ENCODE peak calls at places on chromosomes 5 and 9, in four cellular contexts. V is GM12878, L is H1, B is K562. J is an unnamed sample.

GRCh38 chr5:173329370-173330150 is 1.3 kb upstream of the STC2 start:
- DNase-seq in V (peak; percentile 25), L (no peak), B (no peak), J (peak; percentile 81)

GRCh38 chr9:18857769-18858168 is 175.2 kb downstream of the SAXO1 start:
- DNase-seq in V (no peak), L (no peak), B (no peak), J (no peak)

GRCh38 chr9:133135193-133135745 is 14.2 kb upstream of the RALGDS start:
- DNase-seq in V (no peak), L (no peak), B (no peak), J (peak; percentile 44)

GRCh38 chr5:119383008-119383407 is 27.2 kb downstream of the TNFAIP8 start:
- DNase-seq in V (no peak), L (no peak), B (no peak), J (no peak)

GRCh38 chr5:56429110-56429561 is 196.0 kb upstream of the ANKRD55 start:
- DNase-seq in V (no peak), L (no peak), B (peak; percentile 17), J (peak; percentile 74)

GRCh38 chr5:97131139-97131710 is 11.2 kb downstream of the LIX1 start:
- DNase-seq in V (no peak), L (no peak), B (no peak), J (no peak)

GRCh38 chr9:35348109-35348508 is 141.8 kb upstream of the RUSC2 start:
- DNase-seq in V (no peak), L (no peak), B (no peak), J (no peak)

GRCh38 chr5:103424008-103424407 is 138.6 kb downstream of the NUDT12 start:
- DNase-seq in V (no peak), L (no peak), B (no peak), J (no peak)

GRCh38 chr5:5511904-5512416 is 89.5 kb downstream of the ICE1 start:
- DNase-seq in V (no peak), L (no peak), B (no peak), J (peak; percentile 32)

GRCh38 chr9:112378441-112379176 is 1.3 kb upstream of the HSDL2 start:
- DNase-seq in V (no peak), L (peak; percentile 10), B (no peak), J (no peak)

GRCh38 chr5:91052977-91053732 is 330.0 kb downstream of the ARRDC3 start:
- DNase-seq in V (no peak), L (no peak), B (no peak), J (no peak)

GRCh38 chr5:115588640-115589039 is 13.6 kb downstream of the TICAM2 start:
- DNase-seq in V (no peak), L (no peak), B (no peak), J (no peak)

GRCh38 chr9:129032541-129033159 is 3.8 kb upstream of the MIGA2 start:
- DNase-seq in V (no peak), L (no peak), B (no peak), J (no peak)

GRCh38 chr9:107386396-107386795 is 103.2 kb downstream of the KLF4 start:
- DNase-seq in V (no peak), L (no peak), B (no peak), J (no peak)

GRCh38 chr5:133383580-133383939 is 228.8 kb downstream of the FSTL4 start:
- DNase-seq in V (no peak), L (no peak), B (no peak), J (no peak)

GRCh38 chr5:136020001-136020382 is 8.8 kb upstream of the TGFBI start:
- DNase-seq in V (no peak), L (no peak), B (no peak), J (no peak)

GRCh38 chr9:83992407-83992806 is 11.8 kb downstream of the RMI1 start:
- DNase-seq in V (no peak), L (no peak), B (peak; percentile 15), J (no peak)

GRCh38 chr5:3517331-3517730 is 78.3 kb upstream of the IRX1 start:
- DNase-seq in V (no peak), L (no peak), B (no peak), J (no peak)

GRCh38 chr5:131357739-131358561 is 94.1 kb downstream of the CDC42SE2 start:
- DNase-seq in V (no peak), L (no peak), B (no peak), J (no peak)

GRCh38 chr5:436641-436975 is 6.4 kb upstream of the EXOC3 start:
- DNase-seq in V (no peak), L (no peak), B (no peak), J (no peak)

GRCh38 chr5:43099615-43100014 is 21.1 kb upstream of the ZNF131 start:
- DNase-seq in V (no peak), L (no peak), B (no peak), J (no peak)

GRCh38 chr5:60710362-60710761 is 10.4 kb upstream of the DEPDC1B start:
- DNase-seq in V (no peak), L (no peak), B (no peak), J (no peak)

GRCh38 chr5:148974638-148975330 is 88.1 kb downstream of the SH3TC2 start:
- DNase-seq in V (no peak), L (no peak), B (no peak), J (no peak)

GRCh38 chr5:111946556-111946955 is 189.6 kb upstream of the NREP start:
- DNase-seq in V (no peak), L (no peak), B (no peak), J (no peak)

GRCh38 chr5:20959347-20959746 is 971.3 kb upstream of the CDH18 start:
- DNase-seq in V (no peak), L (no peak), B (no peak), J (no peak)

GRCh38 chr5:61330879-61331406 is 1.1 kb upstream of the ZSWIM6 start:
- DNase-seq in V (no peak), L (no peak), B (peak; percentile 19), J (peak; percentile 86)

DNA sequence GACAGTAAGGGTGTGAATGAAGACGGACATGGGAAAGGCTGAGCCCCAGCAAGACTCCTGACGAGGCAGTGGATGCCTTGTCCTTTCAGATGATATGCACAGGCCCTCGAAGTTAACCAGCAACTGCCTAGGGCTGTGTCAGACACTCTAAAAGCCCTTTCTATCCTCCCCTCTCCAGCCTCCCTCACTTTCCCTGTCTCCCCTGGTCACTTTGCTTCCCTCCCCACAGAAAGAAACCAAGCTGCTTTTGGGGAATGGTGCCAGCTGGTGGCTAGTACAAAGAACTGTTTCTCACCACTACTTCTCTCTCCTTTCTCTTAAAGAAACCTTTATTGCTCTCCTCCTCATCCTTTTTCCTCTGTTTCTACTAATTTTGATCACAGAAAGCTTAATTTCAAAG is 21.4 kb downstream of the LHFPL2 start:
- DNase-seq in V (no peak), L (no peak), B (peak; percentile 29), J (no peak)
- TF ChIP-seq RFX5 in V (no peak), L (no peak), B (no peak), J (no peak)

GRCh38 chr5:106454651-106455415 is 1215.9 kb downstream of the EFNA5 start:
- DNase-seq in V (no peak), L (peak; percentile 29), B (no peak), J (peak; percentile 2)
- TF ChIP-seq CHD2 in V (no peak), L (no peak), B (no peak), J (no peak)

DNA sequence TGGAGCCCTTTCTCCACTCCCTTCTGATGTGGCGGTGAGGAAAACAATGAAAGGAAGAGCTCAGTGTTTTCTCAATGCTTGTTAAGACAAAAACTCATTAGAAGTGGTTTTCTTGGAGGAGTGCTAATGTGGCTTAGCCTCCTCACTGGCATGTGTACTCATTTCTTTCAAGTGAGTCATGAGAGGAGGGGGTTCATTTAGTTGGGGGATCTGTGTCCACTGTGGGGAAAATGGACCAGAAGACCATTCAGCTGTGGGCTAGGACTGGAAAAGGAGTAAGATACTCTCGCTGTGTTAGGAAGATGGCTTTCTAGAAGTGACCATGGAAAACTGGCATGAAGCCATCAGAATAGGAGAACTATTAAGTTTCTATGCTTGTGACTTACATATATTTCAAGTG is 23.5 kb downstream of the KLF9 start:
- DNase-seq in V (no peak), L (no peak), B (no peak), J (no peak)
- TF ChIP-seq NRF1 in V (no peak), L (no peak), B (no peak), J (no peak)

DNA sequence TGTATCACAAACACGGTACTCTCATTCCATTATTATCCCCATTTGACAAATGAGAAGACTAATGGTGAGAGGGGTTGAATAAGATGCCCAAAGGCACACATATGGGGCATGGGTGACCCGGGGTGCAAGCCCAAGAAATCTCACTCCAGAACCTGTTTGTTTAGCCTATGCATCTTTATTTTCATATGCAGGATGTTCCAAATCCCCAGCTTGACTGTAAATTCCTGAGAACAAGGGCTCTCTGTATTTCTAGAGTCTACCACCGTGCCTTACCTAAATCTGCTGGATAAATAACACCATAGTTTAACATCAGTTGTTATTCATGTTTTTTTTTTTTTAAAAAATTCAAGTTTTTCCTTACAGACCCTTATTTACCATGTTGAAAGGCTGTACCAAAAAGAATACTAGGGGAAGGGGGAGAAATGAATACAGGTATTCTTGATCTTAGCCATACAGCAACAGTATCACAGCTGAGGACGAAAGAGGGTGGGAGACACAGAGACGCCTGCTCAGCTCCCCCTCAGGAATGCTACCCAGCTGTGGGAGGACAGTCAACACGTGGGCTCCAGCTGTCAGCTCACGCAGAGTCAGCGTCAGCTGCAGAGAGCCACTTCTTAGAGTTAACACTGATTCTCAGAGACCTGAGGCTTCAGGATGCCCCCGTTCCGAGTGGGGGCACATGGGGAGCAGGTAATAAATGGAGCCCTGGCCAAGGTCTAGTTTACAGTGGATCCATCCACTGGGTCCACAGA is 86.6 kb downstream of the MED27 start:
- DNase-seq in V (no peak), L (no peak), B (no peak), J (no peak)
- TF ChIP-seq RFX5 in V (no peak), L (no peak), B (no peak), J (no peak)

GRCh38 chr9:137449931-137450537 is 8.9 kb upstream of the ENTPD8 start:
- DNase-seq in V (no peak), L (no peak), B (no peak), J (no peak)
- TF ChIP-seq CHD2 in V (no peak), L (no peak), B (no peak), J (no peak)

DNA sequence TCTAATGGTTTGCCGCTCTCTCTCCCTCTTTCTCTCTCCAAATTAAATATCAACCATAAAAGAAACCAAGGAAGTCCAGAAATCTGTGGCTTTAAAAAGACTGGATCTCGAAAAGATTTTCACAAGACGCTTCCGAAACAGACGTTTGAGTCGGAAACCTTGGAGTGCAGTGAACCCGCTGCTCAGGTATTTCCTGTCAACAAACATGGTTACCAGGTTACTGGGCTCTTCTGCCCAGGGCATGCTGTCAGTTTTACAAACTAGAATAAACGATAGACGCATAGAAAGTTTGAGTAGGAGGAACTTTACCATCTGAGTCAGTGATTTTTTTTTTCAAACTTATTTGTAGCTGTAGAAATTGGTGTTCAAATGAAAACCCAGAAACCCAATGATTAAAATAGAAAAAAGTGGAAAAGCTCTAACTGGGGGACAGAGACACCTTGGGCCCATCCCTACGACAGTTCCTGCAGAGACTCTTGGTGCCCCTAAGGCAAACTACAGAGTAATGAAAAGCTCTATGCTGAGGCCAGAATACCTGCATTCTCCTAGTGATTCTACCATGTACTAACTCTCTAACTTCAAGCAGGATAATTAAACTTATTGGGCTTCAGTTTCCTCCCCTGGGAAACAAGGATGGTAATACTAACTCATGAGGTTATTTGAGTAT is 90.0 kb downstream of the DOCK8 start:
- DNase-seq in V (no peak), L (no peak), B (no peak), J (no peak)
- TF ChIP-seq NRF1 in V (no peak), L (no peak), B (no peak), J (no peak)